ENCODE peak calls at places on chromosomes 6 and 20, in six cellular contexts. T is Panc1, R is neural progenitor cell, S is transverse colon, E is tibial artery, B is SJSA1. A is an unnamed sample. For H3K4me1, the result is how much of the 10 kb centered on the place peaks cover.

GRCh38 chr6:106102967-106103727 is 17.0 kb downstream of the PRDM1 start:
- DNase-seq in T (no peak), R (no peak), S (no peak), E (no peak), B (no peak), A (no peak)

GRCh38 chr6:30741789-30742315 is 635 bp downstream of the FLOT1 start:
- DNase-seq in T (no peak), R (no peak), S (peak), E (no peak), B (no peak), A (no peak)

GRCh38 chr20:37526238-37526838 is 1.3 kb downstream of the BLCAP start:
- DNase-seq in T (no peak), R (peak), S (peak), E (peak), B (peak), A (no peak)

GRCh38 chr20:44780226-44780625 is 30.1 kb downstream of the RIMS4 start:
- DNase-seq in T (no peak), R (peak), S (peak), E (no peak), B (peak), A (peak)

GRCh38 chr6:156777866-156778614 is 862 bp downstream of the ARID1B start:
- DNase-seq in T (no peak), R (peak), S (peak), E (peak), B (peak), A (peak)

GRCh38 chr6:2450546-2450945 is 205.1 kb upstream of the GMDS start:
- DNase-seq in T (no peak), R (no peak), S (peak), E (no peak), B (no peak), A (no peak)

GRCh38 chr6:53651764-53652401 is 13.7 kb downstream of the KLHL31 start:
- DNase-seq in T (peak), R (peak), S (peak), E (peak), B (peak), A (peak)

GRCh38 chr6:127851197-127851596 is 49.7 kb downstream of the THEMIS start:
- DNase-seq in T (no peak), R (no peak), S (no peak), E (no peak), B (no peak), A (no peak)

GRCh38 chr6:87742106-87742505 is 40.1 kb upstream of the AKIRIN2 start:
- DNase-seq in T (no peak), R (no peak), S (peak), E (no peak), B (no peak), A (peak)

GRCh38 chr6:98633886-98634285 is 200.5 kb upstream of the POU3F2 start:
- DNase-seq in T (no peak), R (no peak), S (no peak), E (no peak), B (no peak), A (no peak)

GRCh38 chr6:146788115-146788514 is 189.3 kb downstream of the ADGB start:
- DNase-seq in T (no peak), R (no peak), S (no peak), E (no peak), B (no peak), A (no peak)

GRCh38 chr6:107543088-107543487 is 53.2 kb downstream of the SOBP start:
- DNase-seq in T (no peak), R (no peak), S (no peak), E (no peak), B (no peak), A (no peak)

GRCh38 chr6:13357551-13358075 is 29.3 kb upstream of the TBC1D7 start:
- DNase-seq in T (no peak), R (peak), S (no peak), E (no peak), B (peak), A (no peak)

GRCh38 chr20:36454664-36455427 is 86.5 kb upstream of the MYL9 start:
- DNase-seq in T (no peak), R (peak), S (no peak), E (peak), B (peak), A (no peak)

GRCh38 chr6:24856954-24857670 is 58.4 kb upstream of the ARMH2 start:
- DNase-seq in T (no peak), R (no peak), S (no peak), E (no peak), B (no peak), A (no peak)

GRCh38 chr6:14664616-14665315 is 547.2 kb downstream of the CD83 start:
- DNase-seq in T (no peak), R (no peak), S (no peak), E (no peak), B (peak), A (no peak)

GRCh38 chr6:119442776-119443184 is 93.2 kb upstream of the MAN1A1 start:
- DNase-seq in T (no peak), R (no peak), S (peak), E (no peak), B (no peak), A (no peak)

GRCh38 chr6:3276174-3277167 is 17.7 kb downstream of the PSMG4 start:
- DNase-seq in T (no peak), R (no peak), S (no peak), E (no peak), B (no peak), A (no peak)

GRCh38 chr6:38997128-38997761 is 51.3 kb upstream of the GLP1R start:
- DNase-seq in T (no peak), R (peak), S (no peak), E (no peak), B (no peak), A (peak)

GRCh38 chr6:138240476-138241245 is 22.4 kb upstream of the PBOV1 start:
- DNase-seq in T (no peak), R (no peak), S (no peak), E (no peak), B (no peak), A (no peak)

GRCh38 chr6:168886306-168886854 is 367.3 kb downstream of the THBS2 start:
- DNase-seq in T (no peak), R (no peak), S (no peak), E (no peak), B (no peak), A (no peak)

GRCh38 chr6:3001773-3002293 is 2.1 kb downstream of the NQO2 start:
- DNase-seq in T (peak), R (peak), S (no peak), E (no peak), B (peak), A (peak)

GRCh38 chr6:149766156-149766768 is 16.7 kb downstream of the PCMT1 start:
- DNase-seq in T (no peak), R (no peak), S (no peak), E (no peak), B (no peak), A (no peak)

GRCh38 chr6:110665600-110665999 is 149.7 kb downstream of the CDK19 start:
- DNase-seq in T (no peak), R (no peak), S (no peak), E (no peak), B (no peak), A (no peak)
- H3K27ac ChIP-seq in T (no peak), R (no peak), S (peak), E (no peak), B (no peak), A (no peak)

GRCh38 chr6:56713285-56713684 is 70.6 kb upstream of the DST start:
- DNase-seq in T (peak), R (no peak), S (peak), E (no peak), B (peak), A (no peak)
- H3K4me1 ChIP-seq in T (half or more), R (under half), S (under half), E (under half), B (half or more), A (under half)

GRCh38 chr6:33192671-33193602 is 670 bp upstream of the COL11A2 start:
- DNase-seq in T (no peak), R (peak), S (peak), E (no peak), B (no peak), A (peak)
- H3K27ac ChIP-seq in T (peak), R (no peak), S (peak), E (peak), B (no peak), A (no peak)

DNA sequence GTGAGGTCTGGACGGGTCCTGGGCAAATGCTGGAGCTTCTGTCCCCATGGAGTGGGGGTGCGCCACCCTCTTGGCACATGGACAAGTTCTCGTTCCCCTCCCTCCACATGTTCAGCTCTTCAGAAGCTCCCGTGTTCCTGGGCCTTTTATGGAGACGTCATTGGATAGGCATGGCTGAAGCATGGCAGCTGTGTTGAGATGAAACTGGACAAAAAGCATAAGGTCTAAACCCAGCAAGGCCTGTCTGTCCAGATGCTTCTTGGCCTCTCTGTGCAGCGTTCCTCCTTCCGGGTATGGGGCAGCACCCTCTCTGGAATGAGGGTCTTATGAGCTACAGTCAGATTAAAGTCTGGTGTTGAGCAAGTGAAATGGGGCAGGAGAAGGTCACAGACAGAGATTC is 26.8 kb downstream of the TBC1D20 start:
- DNase-seq in T (no peak), R (no peak), S (no peak), E (no peak), B (no peak), A (no peak)
- H3K4me1 ChIP-seq in T (under half), R (under half), S (under half), E (under half), B (under half), A (half or more)

GRCh38 chr6:32953775-32954174 is 878 bp upstream of the HLA-DMA start:
- DNase-seq in T (no peak), R (no peak), S (no peak), E (no peak), B (no peak), A (no peak)
- H3K27ac ChIP-seq in T (no peak), R (no peak), S (no peak), E (no peak), B (no peak), A (no peak)

GRCh38 chr20:24617757-24618450 is 148.5 kb downstream of the SYNDIG1 start:
- DNase-seq in T (no peak), R (no peak), S (no peak), E (no peak), B (no peak), A (no peak)

GRCh38 chr20:24617080-24617432 is 147.6 kb downstream of the SYNDIG1 start:
- DNase-seq in T (no peak), R (no peak), S (no peak), E (no peak), B (no peak), A (no peak)

GRCh38 chr20:24620937-24621519 is 151.6 kb downstream of the SYNDIG1 start:
- DNase-seq in T (no peak), R (no peak), S (no peak), E (no peak), B (no peak), A (no peak)

GRCh38 chr20:24618739-24619138 is 149.3 kb downstream of the SYNDIG1 start:
- DNase-seq in T (no peak), R (no peak), S (no peak), E (no peak), B (no peak), A (no peak)

DNA sequence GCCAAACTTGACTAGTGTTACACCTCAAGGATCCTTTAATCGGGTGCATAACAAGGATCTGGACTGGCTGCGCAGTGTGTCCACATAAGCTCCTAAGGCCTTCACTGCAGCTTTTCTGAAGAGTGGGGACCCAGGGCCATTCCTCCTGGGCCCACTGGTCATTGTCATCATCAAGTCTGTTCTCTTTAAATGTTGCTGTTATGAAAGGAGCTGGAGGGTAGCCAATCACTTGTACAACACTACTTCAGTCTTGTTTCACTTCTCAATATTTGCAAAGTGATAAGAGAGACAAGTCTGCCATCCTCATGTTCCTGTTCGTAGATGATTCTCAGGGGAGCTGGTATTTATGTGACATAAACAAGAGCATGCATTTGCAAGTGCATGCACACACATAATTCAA is 149.8 kb downstream of the SYNDIG1 start:
- DNase-seq in T (no peak), R (no peak), S (no peak), E (no peak), B (no peak), A (no peak)
- H3K4me1 ChIP-seq in T (under half), R (under half), S (under half), E (under half), B (under half), A (under half)